ENCODE peak calls at places on chromosome 16, in eight cellular contexts. One of them, this sample, is unnamed.
A peak's percentile ranks its signal among the peaks of the same experiment; 100 is the strongest.

GRCh38 chr16:49664221-49665215 is 191.4 kb downstream of the ZNF423 start:
- DNase-seq in DND-41: no peak
- DNase-seq in stimulated activated CD4-positive, alpha-beta T cell treated with anti-CD3 and anti-CD28 coated beads, TNF-alpha, amount 100 ng/mL, for 48 hours: no peak
- DNase-seq in CD4-positive, CD25-positive, alpha-beta regulatory T cell: no peak
- DNase-seq in adrenal gland: no peak
- DNase-seq in ascending aorta: no peak
- DNase-seq in NCI-H2081: no peak
- DNase-seq in Kasumi-1: no peak
- DNase-seq in this sample: peak; percentile 71

GRCh38 chr16:75279277-75279676 is 27.9 kb upstream of the BCAR1 start:
- DNase-seq in DND-41: no peak
- DNase-seq in ascending aorta: no peak
- DNase-seq in Kasumi-1: no peak
- DNase-seq in adrenal gland: no peak
- DNase-seq in NCI-H2081: no peak
- DNase-seq in stimulated activated CD4-positive, alpha-beta T cell treated with anti-CD3 and anti-CD28 coated beads, TNF-alpha, amount 100 ng/mL, for 48 hours: no peak
- DNase-seq in CD4-positive, CD25-positive, alpha-beta regulatory T cell: no peak
- DNase-seq in this sample: no peak

GRCh38 chr16:53055603-53056527 is 1.1 kb downstream of the CHD9 start:
- DNase-seq in CD4-positive, CD25-positive, alpha-beta regulatory T cell: no peak
- DNase-seq in Kasumi-1: peak; percentile 48
- DNase-seq in stimulated activated CD4-positive, alpha-beta T cell treated with anti-CD3 and anti-CD28 coated beads, TNF-alpha, amount 100 ng/mL, for 48 hours: no peak
- DNase-seq in NCI-H2081: no peak
- DNase-seq in ascending aorta: no peak
- DNase-seq in DND-41: peak; percentile 66
- DNase-seq in adrenal gland: peak; percentile 53
- DNase-seq in this sample: peak; percentile 50

GRCh38 chr16:57513371-57514102 is 22.8 kb downstream of the CCDC102A start:
- DNase-seq in Kasumi-1: no peak
- DNase-seq in stimulated activated CD4-positive, alpha-beta T cell treated with anti-CD3 and anti-CD28 coated beads, TNF-alpha, amount 100 ng/mL, for 48 hours: no peak
- DNase-seq in adrenal gland: no peak
- DNase-seq in DND-41: no peak
- DNase-seq in NCI-H2081: no peak
- DNase-seq in CD4-positive, CD25-positive, alpha-beta regulatory T cell: no peak
- DNase-seq in ascending aorta: no peak
- DNase-seq in this sample: no peak

GRCh38 chr16:29198731-29199521 is 207.6 kb downstream of the NPIPB11 start:
- DNase-seq in Kasumi-1: no peak
- DNase-seq in adrenal gland: no peak
- DNase-seq in stimulated activated CD4-positive, alpha-beta T cell treated with anti-CD3 and anti-CD28 coated beads, TNF-alpha, amount 100 ng/mL, for 48 hours: no peak
- DNase-seq in CD4-positive, CD25-positive, alpha-beta regulatory T cell: no peak
- DNase-seq in ascending aorta: no peak
- DNase-seq in DND-41: peak; percentile 12
- DNase-seq in NCI-H2081: no peak
- DNase-seq in this sample: peak; percentile 46

GRCh38 chr16:24396350-24397271 is 140.5 kb downstream of the CACNG3 start:
- DNase-seq in Kasumi-1: no peak
- DNase-seq in CD4-positive, CD25-positive, alpha-beta regulatory T cell: no peak
- DNase-seq in adrenal gland: no peak
- DNase-seq in ascending aorta: no peak
- DNase-seq in stimulated activated CD4-positive, alpha-beta T cell treated with anti-CD3 and anti-CD28 coated beads, TNF-alpha, amount 100 ng/mL, for 48 hours: no peak
- DNase-seq in NCI-H2081: no peak
- DNase-seq in DND-41: no peak
- DNase-seq in this sample: no peak

GRCh38 chr16:56897026-56897799 is 32.2 kb downstream of the SLC12A3 start:
- DNase-seq in stimulated activated CD4-positive, alpha-beta T cell treated with anti-CD3 and anti-CD28 coated beads, TNF-alpha, amount 100 ng/mL, for 48 hours: no peak
- DNase-seq in ascending aorta: no peak
- DNase-seq in CD4-positive, CD25-positive, alpha-beta regulatory T cell: no peak
- DNase-seq in Kasumi-1: no peak
- DNase-seq in adrenal gland: no peak
- DNase-seq in DND-41: no peak
- DNase-seq in NCI-H2081: no peak
- DNase-seq in this sample: no peak

GRCh38 chr16:60107467-60107866 is 1373.4 kb upstream of the GOT2 start:
- DNase-seq in Kasumi-1: peak; percentile 98
- DNase-seq in NCI-H2081: no peak
- DNase-seq in ascending aorta: no peak
- DNase-seq in adrenal gland: no peak
- DNase-seq in stimulated activated CD4-positive, alpha-beta T cell treated with anti-CD3 and anti-CD28 coated beads, TNF-alpha, amount 100 ng/mL, for 48 hours: no peak
- DNase-seq in DND-41: peak; percentile 43
- DNase-seq in CD4-positive, CD25-positive, alpha-beta regulatory T cell: no peak
- DNase-seq in this sample: no peak

GRCh38 chr16:73020409-73020884 is 27.5 kb downstream of the ZFHX3 start:
- DNase-seq in adrenal gland: peak; percentile 86
- DNase-seq in DND-41: no peak
- DNase-seq in ascending aorta: no peak
- DNase-seq in stimulated activated CD4-positive, alpha-beta T cell treated with anti-CD3 and anti-CD28 coated beads, TNF-alpha, amount 100 ng/mL, for 48 hours: no peak
- DNase-seq in NCI-H2081: no peak
- DNase-seq in CD4-positive, CD25-positive, alpha-beta regulatory T cell: no peak
- DNase-seq in Kasumi-1: no peak
- DNase-seq in this sample: peak; percentile 87

GRCh38 chr16:79003026-79003617 is 597.4 kb downstream of the MAF start:
- DNase-seq in DND-41: no peak
- DNase-seq in stimulated activated CD4-positive, alpha-beta T cell treated with anti-CD3 and anti-CD28 coated beads, TNF-alpha, amount 100 ng/mL, for 48 hours: no peak
- DNase-seq in Kasumi-1: no peak
- DNase-seq in ascending aorta: no peak
- DNase-seq in CD4-positive, CD25-positive, alpha-beta regulatory T cell: no peak
- DNase-seq in NCI-H2081: no peak
- DNase-seq in adrenal gland: no peak
- DNase-seq in this sample: no peak